ENCODE peak calls at places on chromosomes 5 and 9, in eight cellular contexts. C, O, M, Y, F, A, X and G are unnamed samples.

GRCh38 chr5:147391781-147392180 is 118.1 kb downstream of the DPYSL3 start:
- DNase-seq in C (no peak), O (peak; percentile 59), M (peak; percentile 56), Y (no peak), F (no peak), A (peak; percentile 54), X (peak; percentile 43), G (peak; percentile 88)

GRCh38 chr5:95725071-95725820 is 5.9 kb upstream of the RHOBTB3 start:
- DNase-seq in C (no peak), O (no peak), M (no peak), Y (no peak), F (no peak), A (no peak), X (no peak), G (no peak)

GRCh38 chr5:116935561-116936162 is 361.0 kb upstream of the SEMA6A start:
- DNase-seq in C (no peak), O (no peak), M (no peak), Y (no peak), F (no peak), A (no peak), X (no peak), G (no peak)

GRCh38 chr5:120454094-120454798 is 9.9 kb upstream of the PRR16 start:
- DNase-seq in C (no peak), O (no peak), M (no peak), Y (no peak), F (no peak), A (no peak), X (peak; percentile 17), G (peak; percentile 71)

GRCh38 chr9:4555251-4555650 is 65.0 kb downstream of the SLC1A1 start:
- DNase-seq in C (no peak), O (no peak), M (no peak), Y (no peak), F (no peak), A (no peak), X (peak; percentile 64), G (peak; percentile 7)

GRCh38 chr5:95958308-95959014 is 3.2 kb downstream of the ELL2 start:
- DNase-seq in C (no peak), O (no peak), M (peak; percentile 21), Y (no peak), F (no peak), A (no peak), X (no peak), G (peak; percentile 31)

GRCh38 chr5:111734013-111734412 is 23.0 kb downstream of the NREP start:
- DNase-seq in C (no peak), O (no peak), M (no peak), Y (no peak), F (no peak), A (peak; percentile 51), X (no peak), G (no peak)

GRCh38 chr5:10485142-10485795 is 43.6 kb downstream of the ROPN1L start:
- DNase-seq in C (no peak), O (peak; percentile 15), M (peak; percentile 70), Y (no peak), F (no peak), A (peak; percentile 91), X (peak; percentile 14), G (peak; percentile 97)

GRCh38 chr5:19928556-19929421 is 59.2 kb downstream of the CDH18 start:
- DNase-seq in C (no peak), O (peak; percentile 9), M (peak; percentile 28), Y (no peak), F (no peak), A (peak; percentile 38), X (no peak), G (peak; percentile 70)

GRCh38 chr5:91848453-91848852 is 465.3 kb upstream of the ARRDC3 start:
- DNase-seq in C (no peak), O (no peak), M (peak; percentile 79), Y (no peak), F (no peak), A (no peak), X (no peak), G (peak; percentile 86)

GRCh38 chr5:14178671-14179211 is 35.6 kb downstream of the TRIO start:
- DNase-seq in C (no peak), O (no peak), M (peak; percentile 51), Y (no peak), F (no peak), A (peak; percentile 60), X (no peak), G (peak; percentile 84)

GRCh38 chr5:181223729-181224389 is 778 bp downstream of the TRIM41 start:
- DNase-seq in C (no peak), O (no peak), M (no peak), Y (no peak), F (no peak), A (no peak), X (peak; percentile 43), G (no peak)

GRCh38 chr5:166979576-166979975 is 1311.9 kb upstream of the WWC1 start:
- DNase-seq in C (no peak), O (no peak), M (no peak), Y (no peak), F (no peak), A (peak; percentile 14), X (no peak), G (no peak)

GRCh38 chr9:124281934-124282351 is 24.2 kb downstream of the NEK6 start:
- DNase-seq in C (no peak), O (no peak), M (no peak), Y (no peak), F (no peak), A (no peak), X (no peak), G (no peak)

GRCh38 chr5:6576861-6577501 is 55.9 kb downstream of the NSUN2 start:
- DNase-seq in C (no peak), O (peak; percentile 26), M (peak; percentile 56), Y (no peak), F (no peak), A (peak; percentile 76), X (peak; percentile 26), G (peak; percentile 24)

GRCh38 chr9:93177676-93178075 is 6.3 kb upstream of the WNK2 start:
- DNase-seq in C (no peak), O (no peak), M (no peak), Y (no peak), F (no peak), A (peak; percentile 13), X (no peak), G (no peak)

GRCh38 chr5:52660621-52661020 is 127.1 kb upstream of the ITGA1 start:
- DNase-seq in C (no peak), O (no peak), M (no peak), Y (no peak), F (no peak), A (no peak), X (no peak), G (no peak)

GRCh38 chr9:75181748-75182147 is 93.4 kb downstream of the OSTF1 start:
- DNase-seq in C (no peak), O (no peak), M (peak; percentile 33), Y (no peak), F (no peak), A (no peak), X (no peak), G (peak; percentile 91)

GRCh38 chr5:117547192-117547591 is 972.6 kb upstream of the SEMA6A start:
- DNase-seq in C (no peak), O (no peak), M (no peak), Y (no peak), F (no peak), A (no peak), X (no peak), G (no peak)

GRCh38 chr9:107650321-107650720 is 160.8 kb upstream of the KLF4 start:
- DNase-seq in C (no peak), O (no peak), M (no peak), Y (no peak), F (no peak), A (no peak), X (no peak), G (no peak)

GRCh38 chr9:127537014-127537413 is 75.1 kb upstream of the STXBP1 start:
- DNase-seq in C (no peak), O (no peak), M (no peak), Y (no peak), F (no peak), A (peak; percentile 72), X (no peak), G (no peak)

GRCh38 chr9:25678147-25678666 is at the start of gene TUSC1:
- DNase-seq in C (no peak), O (peak; percentile 76), M (peak; percentile 70), Y (peak; percentile 81), F (no peak), A (peak; percentile 87), X (peak; percentile 84), G (peak; percentile 81)

GRCh38 chr5:120446068-120446492 is 18.0 kb upstream of the PRR16 start:
- DNase-seq in C (no peak), O (no peak), M (no peak), Y (no peak), F (no peak), A (no peak), X (no peak), G (peak; percentile 85)

GRCh38 chr5:136242611-136243010 is 49.6 kb upstream of the SMIM32 start:
- DNase-seq in C (no peak), O (no peak), M (no peak), Y (no peak), F (no peak), A (peak; percentile 93), X (no peak), G (no peak)

GRCh38 chr9:136688274-136689107 is 1.2 kb upstream of the AGPAT2 start:
- DNase-seq in C (no peak), O (peak; percentile 26), M (no peak), Y (no peak), F (no peak), A (peak; percentile 34), X (no peak), G (no peak)